ENCODE peak calls at places on chromosomes 16 and 17, in ten cellular contexts. Z, A, I, F, W, C, K, R, H and E are unnamed samples.

GRCh38 chr17:45200701-45201100 is 21.0 kb upstream of the FMNL1 start:
- DNase-seq in I (peak; percentile 74), W (no peak), H (peak; percentile 97), K (no peak), R (no peak), C (no peak), F (no peak), A (no peak), Z (no peak), E (peak; percentile 64)

GRCh38 chr17:17957584-17957916 is 14.7 kb downstream of the TOM1L2 start:
- DNase-seq in A (no peak), F (peak; percentile 28), W (no peak), H (no peak), K (no peak), I (no peak), C (no peak), R (no peak), Z (no peak), E (no peak)

GRCh38 chr16:12544477-12545291 is 259.0 kb downstream of the CPPED1 start:
- DNase-seq in C (no peak), Z (no peak), R (no peak), I (no peak), F (no peak), K (no peak), W (no peak), H (no peak), A (no peak), E (no peak)

GRCh38 chr17:79073706-79074088 is 927 bp upstream of the ENGASE start:
- DNase-seq in A (no peak), F (peak; percentile 88), R (no peak), C (no peak), Z (no peak), I (peak; percentile 42), W (peak; percentile 47), H (no peak), K (no peak), E (peak; percentile 34)

GRCh38 chr17:50909765-50910661 is 43.9 kb upstream of the TOB1 start:
- DNase-seq in C (no peak), A (no peak), K (no peak), I (no peak), W (no peak), R (no peak), H (peak; percentile 85), F (no peak), Z (no peak), E (no peak)

GRCh38 chr16:50153648-50154368 is 702 bp downstream of the TENT4B start:
- DNase-seq in H (no peak), F (peak; percentile 51), R (peak; percentile 13), Z (peak; percentile 37), I (peak; percentile 69), K (peak; percentile 27), C (no peak), W (peak; percentile 78), A (no peak), E (peak; percentile 71)

GRCh38 chr17:82614095-82614631 is 34.1 kb downstream of the WDR45B start:
- DNase-seq in R (no peak), C (no peak), Z (no peak), W (no peak), A (no peak), F (no peak), K (no peak), I (no peak), H (no peak), E (no peak)

GRCh38 chr16:84040206-84040822 is 2.3 kb downstream of the SLC38A8 start:
- DNase-seq in C (no peak), F (no peak), W (no peak), Z (no peak), H (no peak), R (no peak), A (no peak), K (no peak), I (no peak), E (no peak)

GRCh38 chr16:1691956-1692355 is 13.9 kb downstream of the JPT2 start:
- DNase-seq in W (no peak), A (no peak), I (no peak), R (no peak), C (no peak), Z (no peak), F (no peak), H (no peak), K (no peak), E (no peak)

GRCh38 chr16:65342231-65342866 is 220.5 kb upstream of the CDH11 start:
- DNase-seq in C (no peak), H (no peak), R (no peak), W (no peak), K (no peak), F (no peak), Z (no peak), A (no peak), I (peak; percentile 54), E (no peak)

GRCh38 chr16:81755915-81756644 is 23.0 kb upstream of the PLCG2 start:
- DNase-seq in Z (no peak), I (no peak), R (no peak), C (no peak), F (no peak), W (no peak), A (no peak), K (no peak), H (peak; percentile 93), E (no peak)

GRCh38 chr16:81601008-81601428 is 156.4 kb downstream of the CMIP start:
- DNase-seq in H (no peak), I (no peak), F (no peak), Z (no peak), K (no peak), W (no peak), R (no peak), C (no peak), A (no peak), E (no peak)

GRCh38 chr17:12457493-12457892 is 208.2 kb upstream of the MYOCD start:
- DNase-seq in H (no peak), F (no peak), A (no peak), C (no peak), I (no peak), K (no peak), W (no peak), R (no peak), Z (no peak), E (no peak)

GRCh38 chr17:29561541-29562517 is 5.0 kb downstream of the ABHD15 start:
- DNase-seq in C (no peak), W (peak; percentile 65), A (no peak), H (no peak), R (peak; percentile 51), K (no peak), Z (no peak), I (peak; percentile 46), F (no peak), E (peak; percentile 53)

GRCh38 chr16:47063011-47063724 is 80.6 kb downstream of the NETO2 start:
- DNase-seq in Z (no peak), H (no peak), C (no peak), K (no peak), W (peak; percentile 36), F (no peak), I (no peak), A (no peak), R (no peak), E (no peak)

GRCh38 chr16:84465154-84465553 is 39.3 kb downstream of the MEAK7 start:
- DNase-seq in F (no peak), C (no peak), H (no peak), W (peak; percentile 21), Z (no peak), K (no peak), A (no peak), R (no peak), I (peak; percentile 45), E (no peak)

GRCh38 chr17:57097832-57098421 is 12.9 kb downstream of the AKAP1 start:
- DNase-seq in K (no peak), H (no peak), A (no peak), W (no peak), C (no peak), I (no peak), R (no peak), Z (peak; percentile 77), F (no peak), E (no peak)

GRCh38 chr16:13793788-13794461 is 126.0 kb upstream of the ERCC4 start:
- DNase-seq in A (no peak), W (no peak), Z (peak; percentile 4), K (no peak), I (no peak), F (no peak), C (no peak), H (no peak), R (no peak), E (no peak)

GRCh38 chr17:14156689-14157088 is 80.0 kb downstream of the CDRT15 start:
- DNase-seq in H (peak; percentile 37), W (no peak), A (no peak), C (no peak), Z (no peak), F (no peak), I (no peak), K (no peak), R (no peak), E (no peak)

GRCh38 chr16:78269251-78269650 is 169.8 kb downstream of the WWOX start:
- DNase-seq in A (no peak), W (no peak), I (no peak), F (no peak), H (no peak), R (no peak), Z (no peak), C (no peak), K (no peak), E (no peak)